ENCODE peak calls at places on chromosomes 6 and 20, in five cellular contexts. J is H4, F is BJ, N is EL, K is GM04503. B is an unnamed sample.

GRCh38 chr20:11698124-11698523 is 219.6 kb upstream of the BTBD3 start:
- DNase-seq in J (no peak), F (no peak), N (no peak), K (no peak), B (no peak)

GRCh38 chr20:18577942-18578341 is 9.9 kb upstream of the DTD1 start:
- DNase-seq in J (no peak), F (no peak), N (no peak), K (no peak), B (no peak)

GRCh38 chr6:170293881-170294755 is 3.2 kb upstream of the DLL1 start:
- DNase-seq in J (no peak), F (no peak), N (no peak), K (no peak), B (no peak)

GRCh38 chr6:142373268-142374089 is 71.7 kb downstream of the ADGRG6 start:
- DNase-seq in J (no peak), F (no peak), N (no peak), K (peak), B (no peak)

GRCh38 chr6:161761966-161762365 is 488.1 kb upstream of the AGPAT4 start:
- DNase-seq in J (no peak), F (no peak), N (no peak), K (no peak), B (no peak)

GRCh38 chr6:51467231-51467952 is 620.0 kb downstream of the PKHD1 start:
- DNase-seq in J (no peak), F (no peak), N (no peak), K (no peak), B (no peak)

GRCh38 chr20:57309544-57310115 is 20.0 kb upstream of the SPO11 start:
- DNase-seq in J (no peak), F (no peak), N (no peak), K (no peak), B (no peak)

GRCh38 chr20:48489656-48490055 is 338.1 kb downstream of the PREX1 start:
- DNase-seq in J (no peak), F (no peak), N (no peak), K (no peak), B (no peak)

GRCh38 chr6:27158316-27158643 is 89.2 kb upstream of the PRSS16 start:
- DNase-seq in J (no peak), F (no peak), N (no peak), K (no peak), B (no peak)

GRCh38 chr6:7899046-7899888 is 11.3 kb downstream of the TXNDC5 start:
- DNase-seq in J (no peak), F (no peak), N (no peak), K (no peak), B (no peak)

GRCh38 chr6:89675949-89676753 is 37.6 kb upstream of the LYRM2 start:
- DNase-seq in J (peak), F (no peak), N (no peak), K (no peak), B (peak)

GRCh38 chr6:23591761-23592160 is 534.3 kb upstream of the NRSN1 start:
- DNase-seq in J (no peak), F (no peak), N (no peak), K (no peak), B (no peak)

GRCh38 chr6:157151029-157151428 is 172.3 kb downstream of the TMEM242 start:
- DNase-seq in J (no peak), F (no peak), N (no peak), K (no peak), B (no peak)

GRCh38 chr6:30450908-30451818 is 38.1 kb upstream of the HLA-E start:
- DNase-seq in J (peak), F (peak), N (peak), K (no peak), B (peak)

GRCh38 chr20:62641749-62642665 is at the start of gene SLCO4A1:
- DNase-seq in J (peak), F (no peak), N (peak), K (no peak), B (peak)

GRCh38 chr6:73388800-73389512 is 5.7 kb upstream of the DDX43 start:
- DNase-seq in J (no peak), F (peak), N (peak), K (no peak), B (peak)

GRCh38 chr6:72623808-72624207 is 1.9 kb downstream of the KCNQ5 start:
- DNase-seq in J (no peak), F (no peak), N (no peak), K (no peak), B (no peak)

GRCh38 chr20:47160240-47160639 is 196.3 kb downstream of the ZMYND8 start:
- DNase-seq in J (no peak), F (no peak), N (no peak), K (no peak), B (no peak)

GRCh38 chr6:8237668-8238067 is 135.3 kb upstream of the EEF1E1 start:
- DNase-seq in J (no peak), F (no peak), N (no peak), K (no peak), B (no peak)

GRCh38 chr6:2768696-2769095 is 3.5 kb downstream of the WRNIP1 start:
- DNase-seq in J (no peak), F (no peak), N (no peak), K (no peak), B (no peak)

GRCh38 chr6:7906741-7907140 is 3.8 kb downstream of the TXNDC5 start:
- DNase-seq in J (no peak), F (no peak), N (no peak), K (no peak), B (no peak)

GRCh38 chr20:59708326-59708725 is 104.0 kb downstream of the PHACTR3 start:
- DNase-seq in J (no peak), F (no peak), N (no peak), K (no peak), B (no peak)

GRCh38 chr6:45829873-45830272 is 185.8 kb downstream of the CLIC5 start:
- DNase-seq in J (no peak), F (no peak), N (no peak), K (no peak), B (no peak)

GRCh38 chr6:107712523-107713213 is 111.4 kb downstream of the SCML4 start:
- DNase-seq in J (no peak), F (no peak), N (peak), K (no peak), B (no peak)

GRCh38 chr6:16089232-16089843 is 39.5 kb upstream of the MYLIP start:
- DNase-seq in J (peak), F (no peak), N (no peak), K (no peak), B (peak)

GRCh38 chr6:137160763-137161162 is 12.7 kb downstream of the IL22RA2 start:
- DNase-seq in J (no peak), F (no peak), N (peak), K (no peak), B (peak)

GRCh38 chr20:60984666-60985065 is 267.4 kb upstream of the CDH4 start:
- DNase-seq in J (no peak), F (no peak), N (no peak), K (no peak), B (no peak)

GRCh38 chr6:136069119-136069518 is 181.0 kb downstream of the MTFR2 start:
- DNase-seq in J (peak), F (no peak), N (peak), K (peak), B (peak)

GRCh38 chr6:2862712-2863174 is 21.1 kb upstream of the SERPINB1 start:
- DNase-seq in J (no peak), F (no peak), N (no peak), K (no peak), B (no peak)

GRCh38 chr6:100553243-100553642 is 88.5 kb upstream of the SIM1 start:
- DNase-seq in J (no peak), F (no peak), N (no peak), K (no peak), B (no peak)